ENCODE peak calls at places on chromosome 20, in four cellular contexts. E is dorsolateral prefrontal cortex, L is GM19239, P is posterior vena cava. H is an unnamed sample.

GRCh38 chr20:56088381-56088780 is 83.1 kb upstream of the CBLN4 start:
- DNase-seq in E (no peak), L (no peak), P (no peak), H (no peak)

GRCh38 chr20:44273231-44274215 is 26.4 kb downstream of the GDAP1L1 start:
- DNase-seq in E (no peak), L (no peak), P (peak; percentile 31), H (no peak)

GRCh38 chr20:19967441-19967840 is 49.7 kb upstream of the NAA20 start:
- DNase-seq in E (no peak), L (no peak), P (no peak), H (no peak)

GRCh38 chr20:36950432-36951197 is 893 bp downstream of the SAMHD1 start:
- DNase-seq in E (peak; percentile 57), L (no peak), P (peak; percentile 84), H (no peak)

GRCh38 chr20:24911461-24911860 is 37.6 kb upstream of the CST7 start:
- DNase-seq in E (no peak), L (no peak), P (peak; percentile 46), H (no peak)

GRCh38 chr20:45406260-45407066 is 1.6 kb upstream of the DBNDD2 start:
- DNase-seq in E (peak; percentile 85), L (no peak), P (peak; percentile 94), H (peak; percentile 35)

GRCh38 chr20:14189794-14190402 is 147.5 kb downstream of the FLRT3 start:
- DNase-seq in E (no peak), L (no peak), P (no peak), H (no peak)

GRCh38 chr20:10558635-10559187 is 115.1 kb downstream of the JAG1 start:
- DNase-seq in E (no peak), L (no peak), P (no peak), H (no peak)

GRCh38 chr20:17498181-17498580 is 33.0 kb downstream of the BFSP1 start:
- DNase-seq in E (no peak), L (no peak), P (no peak), H (no peak)

GRCh38 chr20:58019027-58019849 is 209.2 kb downstream of the ANKRD60 start:
- DNase-seq in E (no peak), L (no peak), P (no peak), H (no peak)

GRCh38 chr20:49701313-49701731 is 12.4 kb downstream of the B4GALT5 start:
- DNase-seq in E (no peak), L (no peak), P (no peak), H (no peak)

GRCh38 chr20:61445741-61446140 is 193.7 kb downstream of the CDH4 start:
- DNase-seq in E (no peak), L (no peak), P (no peak), H (no peak)

GRCh38 chr20:2042400-2042799 is 48.5 kb upstream of the PDYN start:
- DNase-seq in E (no peak), L (no peak), P (no peak), H (no peak)

GRCh38 chr20:42401598-42401997 is 783.4 kb upstream of the CHD6 start:
- DNase-seq in E (no peak), L (no peak), P (no peak), H (no peak)

GRCh38 chr20:62021794-62022419 is 43.8 kb downstream of the TAF4 start:
- DNase-seq in E (peak; percentile 33), L (no peak), P (no peak), H (no peak)

GRCh38 chr20:57389695-57390603 is 1.2 kb upstream of the RBM38 start:
- DNase-seq in E (peak; percentile 45), L (no peak), P (peak; percentile 80), H (no peak)

GRCh38 chr20:24598346-24598745 is 128.9 kb downstream of the SYNDIG1 start:
- DNase-seq in E (no peak), L (no peak), P (no peak), H (no peak)

GRCh38 chr20:50356522-50356880 is 153.7 kb upstream of the PTPN1 start:
- DNase-seq in E (no peak), L (no peak), P (peak; percentile 28), H (no peak)

GRCh38 chr20:53332022-53332824 is 261.4 kb downstream of the ZNF217 start:
- DNase-seq in E (no peak), L (no peak), P (no peak), H (no peak)

GRCh38 chr20:38737887-38738286 is 10.4 kb upstream of the ACTR5 start:
- DNase-seq in E (no peak), L (no peak), P (no peak), H (no peak)

GRCh38 chr20:3046677-3047462 is 1.0 kb downstream of the MRPS26 start:
- DNase-seq in E (peak; percentile 53), L (no peak), P (no peak), H (no peak)

GRCh38 chr20:3908667-3909066 is 19.5 kb downstream of the PANK2 start:
- DNase-seq in E (no peak), L (no peak), P (no peak), H (no peak)

GRCh38 chr20:32327087-32327681 is 30.9 kb upstream of the ASXL1 start:
- DNase-seq in E (no peak), L (no peak), P (no peak), H (no peak)

GRCh38 chr20:14055127-14055742 is 59.9 kb downstream of the MACROD2 start:
- DNase-seq in E (no peak), L (no peak), P (no peak), H (no peak)

GRCh38 chr20:40493071-40493470 is 196.0 kb downstream of the MAFB start:
- DNase-seq in E (no peak), L (no peak), P (peak; percentile 83), H (no peak)

GRCh38 chr20:2822073-2822472 is 5.9 kb downstream of the TMEM239 start:
- DNase-seq in E (no peak), L (no peak), P (no peak), H (no peak)

GRCh38 chr20:859661-860294 is 26.3 kb downstream of the FAM110A start:
- DNase-seq in E (no peak), L (no peak), P (peak; percentile 29), H (no peak)

GRCh38 chr20:62977613-62978558 is 25.4 kb downstream of the SLC17A9 start:
- DNase-seq in E (no peak), L (peak; percentile 82), P (no peak), H (no peak)

GRCh38 chr20:36744764-36745191 is 1.1 kb downstream of the NDRG3 start:
- DNase-seq in E (peak; percentile 53), L (no peak), P (no peak), H (no peak)